ENCODE peak calls at places on chromosome 17, in six cellular contexts. Z, W, J, S, U and V are unnamed samples.

GRCh38 chr17:72590882-72591499 is 470.2 kb downstream of the SOX9 start:
- DNase-seq in Z (no peak), W (no peak), J (no peak), S (no peak), U (no peak), V (no peak)

GRCh38 chr17:59842901-59843652 is 49.7 kb downstream of the TUBD1 start:
- DNase-seq in Z (peak; percentile 69), W (peak; percentile 97), J (no peak), S (peak; percentile 29), U (no peak), V (peak; percentile 99)

GRCh38 chr17:39730095-39730921 is at the start of gene MIEN1:
- DNase-seq in Z (peak; percentile 96), W (peak; percentile 68), J (peak; percentile 58), S (peak; percentile 93), U (peak; percentile 93), V (no peak)

GRCh38 chr17:4742629-4743028 is 2.9 kb upstream of the CXCL16 start:
- DNase-seq in Z (no peak), W (no peak), J (no peak), S (no peak), U (no peak), V (no peak)

GRCh38 chr17:41617136-41617535 is 4.6 kb upstream of the KRT16 start:
- DNase-seq in Z (no peak), W (no peak), J (no peak), S (no peak), U (no peak), V (no peak)

GRCh38 chr17:74295625-74296547 is 21.9 kb downstream of the DNAI2 start:
- DNase-seq in Z (no peak), W (no peak), J (no peak), S (no peak), U (no peak), V (peak; percentile 45)

GRCh38 chr17:18280239-18280638 is 19.8 kb downstream of the MIEF2 start:
- DNase-seq in Z (no peak), W (no peak), J (no peak), S (peak; percentile 53), U (no peak), V (no peak)

GRCh38 chr17:41322264-41322902 is 6.9 kb upstream of the KRTAP17-1 start:
- DNase-seq in Z (no peak), W (peak; percentile 79), J (no peak), S (no peak), U (no peak), V (peak; percentile 26)

GRCh38 chr17:56441331-56441730 is 152.2 kb upstream of the NOG start:
- DNase-seq in Z (no peak), W (peak; percentile 81), J (no peak), S (no peak), U (no peak), V (no peak)

GRCh38 chr17:63550816-63551639 is 751 bp downstream of the DCAF7 start:
- DNase-seq in Z (no peak), W (peak; percentile 29), J (no peak), S (no peak), U (peak; percentile 3), V (no peak)

GRCh38 chr17:29592850-29593545 is at the start of gene ANKRD13B:
- DNase-seq in Z (no peak), W (no peak), J (no peak), S (no peak), U (peak; percentile 31), V (no peak)

GRCh38 chr17:4711671-4712111 is 1.3 kb downstream of the ARRB2 start:
- DNase-seq in Z (no peak), W (no peak), J (peak; percentile 23), S (peak; percentile 53), U (no peak), V (no peak)

GRCh38 chr17:40909755-40910154 is 24.7 kb upstream of the KRT20 start:
- DNase-seq in Z (no peak), W (peak; percentile 85), J (no peak), S (no peak), U (no peak), V (peak; percentile 87)

GRCh38 chr17:30555942-30556341 is 78.7 kb downstream of the GOSR1 start:
- DNase-seq in Z (no peak), W (no peak), J (no peak), S (no peak), U (no peak), V (no peak)

GRCh38 chr17:82400830-82401229 is 17.3 kb upstream of the HEXD start:
- DNase-seq in Z (no peak), W (no peak), J (no peak), S (no peak), U (peak; percentile 41), V (no peak)

GRCh38 chr17:40922239-40922638 is 15.2 kb downstream of the KRT23 start:
- DNase-seq in Z (no peak), W (peak; percentile 88), J (no peak), S (peak; percentile 45), U (no peak), V (peak; percentile 62)

DNA sequence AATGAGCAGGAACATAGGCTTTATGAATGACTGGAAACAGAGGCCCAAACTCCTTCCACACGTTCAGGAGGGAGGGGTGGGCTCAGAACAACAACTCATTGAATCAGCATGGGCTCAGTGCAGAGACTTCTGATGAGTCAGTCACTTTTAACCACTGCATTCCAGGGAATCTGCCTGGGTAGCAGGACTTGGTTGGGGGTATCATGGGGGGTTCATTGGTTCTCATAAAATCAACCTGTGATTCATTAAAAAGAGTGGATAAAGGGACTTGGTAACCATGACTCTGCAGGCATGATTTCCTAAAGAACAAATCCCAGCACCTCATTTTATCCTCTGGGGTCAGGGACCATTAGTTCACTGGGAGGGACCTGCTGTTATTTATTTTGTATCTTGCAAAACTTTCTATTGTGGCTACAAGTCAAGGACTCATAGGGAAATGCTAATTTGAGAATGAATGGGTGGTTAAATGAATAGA is 13.8 kb downstream of the ITGB3 start:
- DNase-seq in Z (no peak), W (peak; percentile 94), J (no peak), S (no peak), U (no peak), V (no peak)
- H3K27ac ChIP-seq in Z (peak overlapping the region; percentile 25), W (peak overlapping the region; percentile 67), J (no peak overlapping the region), S (peak overlapping the region; percentile 17), U (no peak overlapping the region), V (no peak overlapping the region)

GRCh38 chr17:78675836-78676235 is 98.6 kb upstream of the DNAH17 start:
- DNase-seq in Z (no peak), W (no peak), J (no peak), S (no peak), U (no peak), V (no peak)

GRCh38 chr17:78678711-78679110 is 101.5 kb upstream of the DNAH17 start:
- DNase-seq in Z (no peak), W (no peak), J (no peak), S (no peak), U (no peak), V (no peak)

GRCh38 chr17:78676415-78677302 is 99.5 kb upstream of the DNAH17 start:
- DNase-seq in Z (no peak), W (no peak), J (no peak), S (no peak), U (no peak), V (no peak)

GRCh38 chr17:78678220-78678554 is 101.0 kb upstream of the DNAH17 start:
- DNase-seq in Z (no peak), W (no peak), J (no peak), S (no peak), U (no peak), V (no peak)

DNA sequence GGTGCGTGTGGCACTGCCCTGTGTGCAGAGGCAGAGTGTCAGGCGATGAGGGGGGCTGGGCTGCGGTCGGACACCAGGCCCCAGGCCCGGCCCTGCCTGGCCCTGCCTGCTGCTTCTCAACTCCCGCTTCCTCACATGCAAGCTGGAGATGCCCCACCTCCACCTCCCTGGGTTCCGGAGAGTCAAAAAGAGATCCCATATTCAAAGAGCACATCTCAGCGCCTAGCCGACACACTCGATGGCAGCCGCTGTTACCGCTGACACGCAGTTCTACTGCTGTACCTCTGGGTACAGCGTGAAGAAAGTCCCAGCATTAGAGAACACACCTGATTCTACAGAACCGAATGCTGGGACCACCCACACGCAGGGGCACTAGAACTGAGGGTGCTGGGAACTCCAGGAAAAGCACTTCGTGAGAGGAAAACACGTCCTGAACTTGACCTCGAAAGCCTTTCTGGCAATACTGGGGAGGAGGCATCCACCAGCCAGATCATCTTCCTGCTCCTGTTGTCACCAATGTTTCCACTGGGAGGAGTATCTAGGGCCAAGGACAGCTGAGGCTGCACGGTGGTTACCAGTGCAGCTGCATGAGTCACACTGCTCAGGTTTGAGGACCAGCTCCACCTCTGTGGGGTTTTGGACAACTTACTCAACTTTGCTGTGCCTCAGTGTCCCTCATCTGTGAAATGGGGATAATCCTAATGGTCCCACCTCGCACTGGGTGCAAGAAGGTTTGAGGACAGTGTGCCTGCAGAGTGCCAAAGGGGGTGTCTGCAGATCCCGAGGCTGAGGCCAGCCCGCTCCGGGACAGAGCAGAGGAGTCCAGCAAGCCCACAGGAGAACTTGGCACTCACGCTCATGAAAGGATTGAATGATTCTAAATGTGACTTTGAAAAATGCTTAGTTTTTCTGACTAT is 100.4 kb upstream of the DNAH17 start:
- DNase-seq in Z (no peak), W (no peak), J (no peak), S (no peak), U (no peak), V (no peak)
- H3K27ac ChIP-seq in Z (no peak overlapping the region), W (no peak overlapping the region), J (no peak overlapping the region), S (no peak overlapping the region), U (no peak overlapping the region), V (no peak overlapping the region)

DNA sequence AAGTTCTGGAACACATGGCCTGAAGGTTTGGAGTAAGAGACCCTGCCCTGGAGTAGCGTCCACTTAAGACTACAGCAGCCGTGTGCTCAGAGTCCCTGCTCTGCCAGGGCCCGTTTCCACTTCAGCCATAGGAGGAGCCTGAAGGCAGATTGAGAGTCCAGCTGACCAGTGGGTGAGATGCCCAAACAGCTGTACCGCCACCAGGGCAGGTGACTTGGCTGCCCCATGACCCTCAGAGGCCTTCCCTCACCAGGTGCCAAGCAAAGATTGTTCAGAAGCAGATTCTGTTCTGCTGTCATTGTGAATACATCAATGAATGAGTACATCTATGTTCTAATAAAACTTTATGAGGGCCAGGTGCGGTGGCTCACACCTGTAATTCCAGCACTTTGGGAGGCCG is 178.8 kb downstream of the RAB11FIP4 start:
- DNase-seq in Z (no peak), W (no peak), J (no peak), S (no peak), U (no peak), V (no peak)
- H3K27ac ChIP-seq in Z (peak overlapping the region; percentile 90), W (peak overlapping the region; percentile 90), J (no peak overlapping the region), S (no peak overlapping the region), U (no peak overlapping the region), V (no peak overlapping the region)

GRCh38 chr17:57674894-57675293 is 70.2 kb downstream of the CCDC182 start:
- DNase-seq in Z (no peak), W (no peak), J (no peak), S (peak; percentile 21), U (no peak), V (no peak)
- H3K27ac ChIP-seq in Z (no peak overlapping the region), W (no peak overlapping the region), J (no peak overlapping the region), S (no peak overlapping the region), U (no peak overlapping the region), V (no peak overlapping the region)